ENCODE peak calls at places on chromosomes 2 and 18, in six cellular contexts. V is K562, P is SK-N-SH, H is HepG2, C is H1, L is GM12878. G is an unnamed sample.

GRCh38 chr18:51235011-51235789 is 37.7 kb upstream of the MEX3C start:
- DNase-seq in V (no peak), P (no peak), H (no peak), C (no peak), L (no peak), G (no peak)

GRCh38 chr2:108916397-108917077 is 72.5 kb downstream of the EDAR start:
- DNase-seq in V (no peak), P (peak; percentile 5), H (no peak), C (no peak), L (no peak), G (no peak)

GRCh38 chr2:113965644-113966043 is 75.8 kb downstream of the ACTR3 start:
- DNase-seq in V (peak; percentile 35), P (no peak), H (peak; percentile 94), C (no peak), L (no peak), G (peak; percentile 49)

GRCh38 chr18:31607384-31607783 is 15.7 kb downstream of the TTR start:
- DNase-seq in V (no peak), P (no peak), H (peak; percentile 23), C (no peak), L (no peak), G (no peak)

GRCh38 chr18:40346146-40346545 is 1608.9 kb upstream of the PIK3C3 start:
- DNase-seq in V (no peak), P (no peak), H (no peak), C (no peak), L (no peak), G (no peak)

GRCh38 chr2:24930768-24931167 is 10.7 kb upstream of the ADCY3 start:
- DNase-seq in V (no peak), P (no peak), H (no peak), C (no peak), L (peak; percentile 46), G (no peak)

GRCh38 chr2:85730686-85731085 is 23.1 kb upstream of the ATOH8 start:
- DNase-seq in V (no peak), P (no peak), H (no peak), C (no peak), L (no peak), G (no peak)

GRCh38 chr2:230830428-230830827 is 34.3 kb upstream of the ITM2C start:
- DNase-seq in V (no peak), P (no peak), H (no peak), C (no peak), L (no peak), G (no peak)

GRCh38 chr18:22223263-22223960 is 54.0 kb downstream of the GATA6 start:
- DNase-seq in V (peak; percentile 63), P (no peak), H (peak; percentile 36), C (peak; percentile 47), L (no peak), G (no peak)

GRCh38 chr2:12918841-12919445 is 202.2 kb downstream of the TRIB2 start:
- DNase-seq in V (no peak), P (no peak), H (no peak), C (no peak), L (no peak), G (no peak)

GRCh38 chr18:70417847-70418246 is 129.0 kb downstream of the SOCS6 start:
- DNase-seq in V (no peak), P (peak; percentile 46), H (no peak), C (no peak), L (no peak), G (no peak)

GRCh38 chr2:55918856-55919255 is 4.7 kb downstream of the EFEMP1 start:
- DNase-seq in V (no peak), P (no peak), H (no peak), C (no peak), L (no peak), G (no peak)

GRCh38 chr18:10367846-10368245 is 86.6 kb upstream of the APCDD1 start:
- DNase-seq in V (no peak), P (no peak), H (no peak), C (no peak), L (no peak), G (no peak)

GRCh38 chr18:59048378-59048777 is 91.3 kb upstream of the SEC11C start:
- DNase-seq in V (no peak), P (no peak), H (no peak), C (no peak), L (no peak), G (no peak)

GRCh38 chr2:106096446-106097369 is 97.4 kb downstream of the UXS1 start:
- DNase-seq in V (no peak), P (no peak), H (no peak), C (no peak), L (no peak), G (no peak)

GRCh38 chr2:12416600-12416999 is 300.1 kb upstream of the TRIB2 start:
- DNase-seq in V (peak; percentile 59), P (no peak), H (peak; percentile 11), C (no peak), L (no peak), G (peak; percentile 23)

GRCh38 chr2:23618696-23619530 is 233.9 kb downstream of the KLHL29 start:
- DNase-seq in V (no peak), P (peak; percentile 82), H (no peak), C (no peak), L (no peak), G (no peak)

GRCh38 chr2:199456383-199457146 is 1.2 kb downstream of the SATB2 start:
- DNase-seq in V (peak; percentile 27), P (no peak), H (no peak), C (no peak), L (no peak), G (peak; percentile 79)

GRCh38 chr2:28390857-28391563 is 1.6 kb upstream of the FOSL2 start:
- DNase-seq in V (no peak), P (peak; percentile 84), H (no peak), C (no peak), L (no peak), G (no peak)

GRCh38 chr2:177577075-177577474 is 184.5 kb downstream of the AGPS start:
- DNase-seq in V (no peak), P (no peak), H (no peak), C (no peak), L (no peak), G (no peak)

GRCh38 chr2:240568678-240569522 is 616 bp downstream of the RNPEPL1 start:
- DNase-seq in V (peak; percentile 34), P (peak; percentile 83), H (no peak), C (no peak), L (no peak), G (peak; percentile 35)

GRCh38 chr18:45324489-45325111 is 290.7 kb upstream of the SLC14A2 start:
- DNase-seq in V (no peak), P (no peak), H (no peak), C (peak; percentile 21), L (no peak), G (no peak)

GRCh38 chr2:182971820-182972547 is 66.3 kb downstream of the NCKAP1 start:
- DNase-seq in V (no peak), P (no peak), H (no peak), C (no peak), L (no peak), G (no peak)
- H3K4me3 ChIP-seq in V (no peak overlapping the region), P (no peak overlapping the region), H (no peak overlapping the region), C (no peak overlapping the region), L (no peak overlapping the region), G (no peak overlapping the region)

GRCh38 chr2:172093416-172094318 is 8.4 kb downstream of the DLX1 start:
- DNase-seq in V (no peak), P (peak; percentile 23), H (no peak), C (no peak), L (no peak), G (no peak)
- TF ChIP-seq GABPA in V (no peak), P (no peak), H (no peak), C (no peak), L (no peak), G (no peak)

DNA sequence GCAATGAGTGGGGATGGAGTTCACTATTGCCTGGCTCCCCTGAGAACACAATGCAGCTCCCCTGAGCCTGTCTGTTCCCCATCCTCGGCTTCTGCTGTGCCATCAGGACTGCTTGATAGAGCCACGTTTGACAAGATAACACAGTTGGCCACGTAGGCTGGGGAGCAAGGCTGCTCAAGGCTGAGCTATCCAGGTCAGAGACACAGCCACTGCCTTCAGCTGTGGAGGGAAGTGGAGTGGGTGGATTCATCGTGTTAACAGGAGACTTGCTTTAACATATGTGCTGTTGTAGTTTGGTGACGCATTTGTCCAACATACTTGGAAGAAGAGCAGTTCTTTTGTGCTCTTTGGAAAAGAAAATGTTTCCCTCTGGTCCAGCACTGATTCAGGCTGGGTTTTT is 68.8 kb downstream of the WDSUB1 start:
- DNase-seq in V (no peak), P (no peak), H (no peak), C (no peak), L (no peak), G (no peak)
- H3K4me3 ChIP-seq in V (no peak overlapping the region), P (no peak overlapping the region), H (no peak overlapping the region), C (no peak overlapping the region), L (no peak overlapping the region), G (no peak overlapping the region)

GRCh38 chr2:163558286-163559009 is 177.4 kb downstream of the FIGN start:
- DNase-seq in V (no peak), P (no peak), H (no peak), C (no peak), L (no peak), G (no peak)
- TF ChIP-seq GABPA in V (no peak), P (no peak), H (no peak), C (no peak), L (no peak), G (no peak)

GRCh38 chr2:70888925-70889715 is 46.6 kb upstream of the ATP6V1B1 start:
- DNase-seq in V (no peak), P (no peak), H (no peak), C (no peak), L (no peak), G (no peak)

GRCh38 chr2:70886541-70886987 is 49.1 kb upstream of the ATP6V1B1 start:
- DNase-seq in V (no peak), P (no peak), H (no peak), C (no peak), L (no peak), G (no peak)

GRCh38 chr2:70888389-70888924 is 47.2 kb upstream of the ATP6V1B1 start:
- DNase-seq in V (no peak), P (no peak), H (no peak), C (no peak), L (no peak), G (no peak)

GRCh38 chr2:70887550-70888229 is 48.0 kb upstream of the ATP6V1B1 start:
- DNase-seq in V (no peak), P (peak; percentile 70), H (no peak), C (no peak), L (no peak), G (no peak)

GRCh38 chr2:70887208-70887549 is 48.5 kb upstream of the ATP6V1B1 start:
- DNase-seq in V (no peak), P (no peak), H (no peak), C (no peak), L (no peak), G (no peak)
- H3K4me3 ChIP-seq in V (no peak overlapping the region), P (no peak overlapping the region), H (peak overlapping the region; percentile 69), C (peak overlapping the region; percentile 19), L (no peak overlapping the region), G (no peak overlapping the region)

GRCh38 chr2:191025155-191025554 is 11.2 kb upstream of the STAT1 start:
- DNase-seq in V (no peak), P (no peak), H (no peak), C (no peak), L (no peak), G (no peak)
- TF ChIP-seq GABPA in V (no peak), P (no peak), H (no peak), C (no peak), L (no peak), G (no peak)

GRCh38 chr2:68594674-68595492 is 48.5 kb upstream of the PROKR1 start:
- DNase-seq in V (peak; percentile 75), P (peak; percentile 48), H (peak; percentile 70), C (peak; percentile 13), L (peak; percentile 27), G (peak; percentile 48)
- H3K4me3 ChIP-seq in V (no peak overlapping the region), P (no peak overlapping the region), H (peak overlapping the region; percentile 37), C (no peak overlapping the region), L (peak overlapping the region; percentile 38), G (no peak overlapping the region)

G was measured in HL-60.